ENCODE peak calls at places on chromosomes 12 and 14, in five cellular contexts. One of them, this sample, is unnamed.

GRCh38 chr14:57816568-57817284 is 49.2 kb downstream of the SLC35F4 start:
- DNase-seq in choroid plexus epithelial cell: no peak
- DNase-seq in iPS-NIHi11: no peak
- DNase-seq in EL: no peak
- DNase-seq in NCI-H1436: no peak
- DNase-seq in this sample: no peak

GRCh38 chr14:56742391-56742790 is 67.9 kb downstream of the OTX2 start:
- DNase-seq in choroid plexus epithelial cell: no peak
- DNase-seq in iPS-NIHi11: no peak
- DNase-seq in EL: no peak
- DNase-seq in NCI-H1436: no peak
- DNase-seq in this sample: no peak

GRCh38 chr12:68416350-68416749 is 84.2 kb upstream of the MDM1 start:
- DNase-seq in choroid plexus epithelial cell: no peak
- DNase-seq in iPS-NIHi11: no peak
- DNase-seq in EL: no peak
- DNase-seq in NCI-H1436: no peak
- DNase-seq in this sample: no peak

GRCh38 chr12:27319394-27319793 is 13.2 kb upstream of the BMAL2 start:
- DNase-seq in choroid plexus epithelial cell: peak
- DNase-seq in iPS-NIHi11: no peak
- DNase-seq in EL: peak
- DNase-seq in NCI-H1436: no peak
- DNase-seq in this sample: peak

GRCh38 chr14:50772361-50772760 is 58.6 kb downstream of the NIN start:
- DNase-seq in choroid plexus epithelial cell: no peak
- DNase-seq in iPS-NIHi11: no peak
- DNase-seq in EL: peak
- DNase-seq in NCI-H1436: no peak
- DNase-seq in this sample: no peak

GRCh38 chr12:107014050-107014449 is 27.1 kb upstream of the MTERF2 start:
- DNase-seq in choroid plexus epithelial cell: no peak
- DNase-seq in iPS-NIHi11: peak
- DNase-seq in EL: no peak
- DNase-seq in NCI-H1436: peak
- DNase-seq in this sample: no peak

GRCh38 chr14:105091335-105092123 is 26.3 kb upstream of the GPR132 start:
- DNase-seq in choroid plexus epithelial cell: no peak
- DNase-seq in iPS-NIHi11: no peak
- DNase-seq in EL: peak
- DNase-seq in NCI-H1436: no peak
- DNase-seq in this sample: no peak

GRCh38 chr14:73610692-73611091 is 1.6 kb upstream of the ACOT6 start:
- DNase-seq in choroid plexus epithelial cell: peak
- DNase-seq in iPS-NIHi11: peak
- DNase-seq in EL: peak
- DNase-seq in NCI-H1436: no peak
- DNase-seq in this sample: peak

GRCh38 chr12:14931791-14932560 is 6.4 kb downstream of the ERP27 start:
- DNase-seq in choroid plexus epithelial cell: no peak
- DNase-seq in iPS-NIHi11: no peak
- DNase-seq in EL: no peak
- DNase-seq in NCI-H1436: no peak
- DNase-seq in this sample: no peak

GRCh38 chr12:75833268-75833667 is 198.3 kb downstream of the PHLDA1 start:
- DNase-seq in choroid plexus epithelial cell: no peak
- DNase-seq in iPS-NIHi11: no peak
- DNase-seq in EL: no peak
- DNase-seq in NCI-H1436: no peak
- DNase-seq in this sample: no peak

GRCh38 chr14:81728447-81728846 is 194.8 kb upstream of the SEL1L start:
- DNase-seq in choroid plexus epithelial cell: no peak
- DNase-seq in iPS-NIHi11: no peak
- DNase-seq in EL: no peak
- DNase-seq in NCI-H1436: no peak
- DNase-seq in this sample: no peak

GRCh38 chr14:64137657-64138290 is 156.4 kb downstream of the ESR2 start:
- DNase-seq in choroid plexus epithelial cell: peak
- DNase-seq in iPS-NIHi11: peak
- DNase-seq in EL: no peak
- DNase-seq in NCI-H1436: no peak
- DNase-seq in this sample: peak

GRCh38 chr14:93086441-93087055 is 29.2 kb downstream of the ITPK1 start:
- DNase-seq in choroid plexus epithelial cell: no peak
- DNase-seq in iPS-NIHi11: no peak
- DNase-seq in EL: peak
- DNase-seq in NCI-H1436: no peak
- DNase-seq in this sample: no peak

GRCh38 chr12:132664206-132665148 is 22.7 kb downstream of the POLE start:
- DNase-seq in choroid plexus epithelial cell: no peak
- DNase-seq in iPS-NIHi11: no peak
- DNase-seq in EL: no peak
- DNase-seq in NCI-H1436: no peak
- DNase-seq in this sample: no peak

GRCh38 chr14:96351986-96352385 is 11.2 kb downstream of the ATG2B start:
- DNase-seq in choroid plexus epithelial cell: peak
- DNase-seq in iPS-NIHi11: no peak
- DNase-seq in EL: peak
- DNase-seq in NCI-H1436: no peak
- DNase-seq in this sample: peak

GRCh38 chr14:39267592-39268112 is 33.9 kb downstream of the MIA2 start:
- DNase-seq in choroid plexus epithelial cell: peak
- DNase-seq in iPS-NIHi11: peak
- DNase-seq in EL: no peak
- DNase-seq in NCI-H1436: no peak
- DNase-seq in this sample: peak

GRCh38 chr14:98937712-98938505 is 334.1 kb downstream of the BCL11B start:
- DNase-seq in choroid plexus epithelial cell: no peak
- DNase-seq in iPS-NIHi11: no peak
- DNase-seq in EL: no peak
- DNase-seq in NCI-H1436: no peak
- DNase-seq in this sample: no peak

GRCh38 chr14:57057803-57058202 is 210.9 kb downstream of the EXOC5 start:
- DNase-seq in choroid plexus epithelial cell: no peak
- DNase-seq in iPS-NIHi11: peak
- DNase-seq in EL: no peak
- DNase-seq in NCI-H1436: peak
- DNase-seq in this sample: no peak

GRCh38 chr14:99441918-99442317 is 38.7 kb downstream of the SETD3 start:
- DNase-seq in choroid plexus epithelial cell: no peak
- DNase-seq in iPS-NIHi11: no peak
- DNase-seq in EL: no peak
- DNase-seq in NCI-H1436: no peak
- DNase-seq in this sample: no peak

GRCh38 chr14:89053303-89053702 is 228.9 kb downstream of the TTC8 start:
- DNase-seq in choroid plexus epithelial cell: no peak
- DNase-seq in iPS-NIHi11: no peak
- DNase-seq in EL: no peak
- DNase-seq in NCI-H1436: no peak
- DNase-seq in this sample: no peak

GRCh38 chr14:94483729-94484275 is 7.8 kb upstream of the SERPINA9 start:
- DNase-seq in choroid plexus epithelial cell: peak
- DNase-seq in iPS-NIHi11: no peak
- DNase-seq in EL: peak
- DNase-seq in NCI-H1436: no peak
- DNase-seq in this sample: no peak

GRCh38 chr12:88743946-88744685 is 163.8 kb upstream of the KITLG start:
- DNase-seq in choroid plexus epithelial cell: no peak
- DNase-seq in iPS-NIHi11: no peak
- DNase-seq in EL: no peak
- DNase-seq in NCI-H1436: no peak
- DNase-seq in this sample: peak

GRCh38 chr12:25155031-25155576 is 39.9 kb downstream of the DNAI7 start:
- DNase-seq in choroid plexus epithelial cell: peak
- DNase-seq in iPS-NIHi11: peak
- DNase-seq in EL: peak
- DNase-seq in NCI-H1436: no peak
- DNase-seq in this sample: peak

GRCh38 chr14:100441271-100441947 is 118.3 kb downstream of the SLC25A47 start:
- DNase-seq in choroid plexus epithelial cell: no peak
- DNase-seq in iPS-NIHi11: no peak
- DNase-seq in EL: no peak
- DNase-seq in NCI-H1436: no peak
- DNase-seq in this sample: no peak

GRCh38 chr12:113666223-113666622 is 194.6 kb upstream of the LHX5 start:
- DNase-seq in choroid plexus epithelial cell: no peak
- DNase-seq in iPS-NIHi11: no peak
- DNase-seq in EL: no peak
- DNase-seq in NCI-H1436: no peak
- DNase-seq in this sample: no peak

GRCh38 chr14:103512701-103513611 is 9.7 kb downstream of the CKB start:
- DNase-seq in choroid plexus epithelial cell: peak
- DNase-seq in iPS-NIHi11: no peak
- DNase-seq in EL: peak
- DNase-seq in NCI-H1436: peak
- DNase-seq in this sample: no peak

GRCh38 chr12:112906712-112907414 is at the start of gene OAS1:
- DNase-seq in choroid plexus epithelial cell: peak
- DNase-seq in iPS-NIHi11: peak
- DNase-seq in EL: peak
- DNase-seq in NCI-H1436: no peak
- DNase-seq in this sample: peak